ENCODE peak calls at places on chromosomes 3 and 15, in ten cellular contexts. L is stimulated activated CD8-positive, alpha-beta memory T cell treated with anti-CD3 and anti-CD28 coated beads, Interleukin-7, amount 100 ng/mL, for 24 hours; Y is retina; R is DMS153; Z is HCEC 1CT; K is pancreas; I is endodermal cell; X is HTR-8/SVneo; D is cerebellum; E is NCI-H1092. F is an unnamed sample.

GRCh38 chr15:90588427-90588826 is 58.7 kb downstream of the CRTC3 start:
- DNase-seq in Y (no peak), I (no peak), D (no peak), K (no peak), X (no peak), L (no peak), E (no peak), Z (peak), R (no peak), F (no peak)

GRCh38 chr3:66372681-66373350 is 128.0 kb downstream of the LRIG1 start:
- DNase-seq in Y (no peak), I (peak), D (no peak), K (peak), R (peak), X (peak), L (no peak), E (peak), Z (peak), F (peak)

GRCh38 chr15:26572606-26573350 is 200.1 kb downstream of the GABRB3 start:
- DNase-seq in L (no peak), D (no peak), E (no peak), Z (no peak), R (no peak), X (no peak), I (no peak), K (no peak), Y (no peak), F (no peak)

GRCh38 chr15:101692799-101693198 is 31.5 kb downstream of the TARS3 start:
- DNase-seq in I (no peak), R (no peak), L (no peak), Y (no peak), D (no peak), Z (no peak), K (no peak), X (no peak), E (no peak), F (no peak)

GRCh38 chr3:28835751-28836150 is 445.1 kb upstream of the RBMS3 start:
- DNase-seq in Y (no peak), L (no peak), K (peak), Z (no peak), D (no peak), R (no peak), X (no peak), E (no peak), I (peak), F (peak)

GRCh38 chr3:113057117-113057516 is 66.3 kb downstream of the GTPBP8 start:
- DNase-seq in R (no peak), X (no peak), K (no peak), Z (no peak), Y (no peak), D (no peak), E (no peak), I (no peak), L (no peak), F (no peak)

GRCh38 chr3:64666171-64666581 is 21.6 kb downstream of the ADAMTS9 start:
- DNase-seq in L (no peak), K (no peak), E (no peak), R (no peak), Y (no peak), D (no peak), Z (peak), X (no peak), I (no peak), F (no peak)

GRCh38 chr15:57758556-57758955 is 52.0 kb downstream of the POLR2M start:
- DNase-seq in I (no peak), Z (no peak), Y (no peak), X (no peak), E (no peak), D (no peak), R (no peak), K (no peak), L (no peak), F (no peak)

GRCh38 chr3:187266691-187267090 is 24.8 kb downstream of the MASP1 start:
- DNase-seq in Y (no peak), L (no peak), Z (no peak), R (no peak), E (no peak), X (no peak), D (no peak), I (no peak), K (no peak), F (no peak)